ENCODE peak calls at places on chromosomes 2 and 18, in eight cellular contexts. M is fibroblast of lung; G is activated CD4-positive, CD25-positive, alpha-beta regulatory T cell; W is activated naive CD8-positive, alpha-beta T cell treated with anti-CD3 and anti-CD28 coated beads, Interleukin-2, amount 50 U/mL, for 24 hours; O is stimulated activated CD4-positive, alpha-beta T cell treated with anti-CD3 and anti-CD28 coated beads, TNF-alpha, amount 100 ng/mL, for 48 hours; I is GM12865; P is neural crest cell; V is C1 segment of cervical spinal cord. Q is an unnamed sample.

GRCh38 chr2:238940806-238941205 is 92.9 kb downstream of the TWIST2 start:
- DNase-seq in I (no peak), W (no peak), G (no peak), M (no peak), O (no peak), P (no peak), V (no peak), Q (no peak)

GRCh38 chr18:50629148-50629631 is 69.3 kb downstream of the MAPK4 start:
- DNase-seq in M (no peak), W (no peak), V (no peak), I (no peak), G (no peak), O (no peak), P (no peak), Q (no peak)

GRCh38 chr2:85584857-85585780 is 888 bp downstream of the VAMP5 start:
- DNase-seq in I (peak; percentile 50), G (no peak), M (peak; percentile 65), P (no peak), V (no peak), O (no peak), W (peak; percentile 22), Q (no peak)

GRCh38 chr2:126982935-126983334 is 84.2 kb downstream of the TEX51 start:
- DNase-seq in W (no peak), G (no peak), P (no peak), O (no peak), V (no peak), I (no peak), M (no peak), Q (no peak)

GRCh38 chr18:58581265-58581664 is 47.6 kb downstream of the ALPK2 start:
- DNase-seq in V (no peak), P (no peak), M (peak; percentile 97), O (no peak), W (no peak), I (no peak), G (no peak), Q (no peak)

GRCh38 chr18:50189160-50189559 is 5.8 kb downstream of the MYO5B start:
- DNase-seq in W (no peak), P (no peak), V (no peak), O (no peak), I (peak; percentile 47), M (no peak), G (no peak), Q (no peak)

GRCh38 chr2:49002750-49003149 is 151.6 kb downstream of the FSHR start:
- DNase-seq in I (no peak), V (no peak), O (no peak), P (no peak), M (peak; percentile 87), G (no peak), W (no peak), Q (no peak)

GRCh38 chr2:203623616-203624015 is 82.8 kb upstream of the CD28 start:
- DNase-seq in P (no peak), W (no peak), O (no peak), I (no peak), M (peak; percentile 75), V (no peak), G (no peak), Q (no peak)

GRCh38 chr2:26846881-26847662 is 860 bp upstream of the DPYSL5 start:
- DNase-seq in G (no peak), W (peak; percentile 3), P (peak; percentile 29), I (no peak), O (peak; percentile 2), V (no peak), M (no peak), Q (no peak)

GRCh38 chr2:50611261-50612020 is 420.5 kb downstream of the NRXN1 start:
- DNase-seq in W (no peak), G (no peak), V (no peak), P (no peak), O (no peak), M (no peak), I (no peak), Q (no peak)

GRCh38 chr2:165369131-165369935 is 100.2 kb upstream of the CSRNP3 start:
- DNase-seq in O (no peak), W (no peak), V (no peak), P (no peak), I (no peak), G (no peak), M (peak; percentile 46), Q (no peak)

GRCh38 chr2:26298286-26298637 is 47.7 kb upstream of the SELENOI start:
- DNase-seq in G (no peak), W (no peak), M (no peak), O (no peak), I (no peak), P (no peak), V (no peak), Q (no peak)

GRCh38 chr2:241882090-241882625 is 12.6 kb downstream of the RTP5 start:
- DNase-seq in I (peak; percentile 68), P (no peak), W (peak; percentile 84), V (no peak), M (no peak), O (no peak), G (peak; percentile 61), Q (no peak)

GRCh38 chr2:105804266-105804665 is 59.6 kb downstream of the NCK2 start:
- DNase-seq in I (no peak), W (no peak), G (no peak), M (peak; percentile 49), P (no peak), O (no peak), V (no peak), Q (no peak)

GRCh38 chr18:6672909-6673308 is 56.6 kb upstream of the ARHGAP28 start:
- DNase-seq in G (no peak), P (no peak), O (no peak), V (no peak), M (no peak), W (no peak), I (no peak), Q (no peak)

GRCh38 chr2:64267699-64268098 is 123.5 kb upstream of the PELI1 start:
- DNase-seq in V (no peak), M (peak; percentile 77), O (no peak), W (no peak), P (no peak), I (no peak), G (no peak), Q (no peak)

GRCh38 chr18:79926306-79926705 is 25.1 kb downstream of the SLC66A2 start:
- DNase-seq in P (no peak), G (no peak), I (no peak), V (no peak), W (no peak), M (no peak), O (no peak), Q (no peak)

GRCh38 chr2:178700922-178701342 is 106.3 kb downstream of the TTN start:
- DNase-seq in W (no peak), V (no peak), M (peak; percentile 14), I (peak; percentile 38), O (no peak), P (no peak), G (no peak), Q (no peak)

GRCh38 chr2:64862001-64862397 is 127.2 kb upstream of the SLC1A4 start:
- DNase-seq in I (no peak), M (no peak), V (no peak), P (no peak), G (no peak), W (no peak), O (no peak), Q (no peak)

GRCh38 chr2:69177063-69177771 is 164.2 kb downstream of the ANTXR1 start:
- DNase-seq in O (no peak), W (no peak), M (peak; percentile 95), V (no peak), P (no peak), I (no peak), G (no peak), Q (no peak)

GRCh38 chr2:88517759-88518201 is 65.3 kb upstream of the FOXI3 start:
- DNase-seq in G (no peak), M (no peak), P (no peak), W (no peak), I (no peak), O (no peak), V (no peak), Q (no peak)

GRCh38 chr2:219251656-219252055 is 1.4 kb upstream of the TUBA4B start:
- DNase-seq in P (no peak), M (peak; percentile 21), V (no peak), W (no peak), I (no peak), O (no peak), G (no peak), Q (no peak)

GRCh38 chr2:172096661-172097547 is 5.8 kb downstream of the DLX2 start:
- DNase-seq in W (no peak), P (peak; percentile 35), I (no peak), O (no peak), G (no peak), M (peak; percentile 56), V (no peak), Q (no peak)

GRCh38 chr2:53275743-53276142 is 491.9 kb upstream of the CHAC2 start:
- DNase-seq in I (no peak), W (no peak), V (no peak), O (no peak), M (no peak), G (no peak), P (no peak), Q (no peak)